ENCODE peak calls at places on chromosomes 3 and 15, in six cellular contexts. L is breast epithelium, Z is fibroblast of mammary gland, M is MM.1S, K is psoas muscle, J is cardiac fibroblast. B is an unnamed sample.

GRCh38 chr3:53278667-53279066 is 22.8 kb upstream of the TKT start:
- DNase-seq in J (no peak), Z (no peak), L (no peak), K (no peak), M (no peak), B (no peak)

GRCh38 chr3:126777366-126777765 is 73.3 kb downstream of the CHCHD6 start:
- DNase-seq in M (no peak), J (no peak), K (no peak), Z (no peak), L (no peak), B (no peak)

GRCh38 chr15:97961067-97961954 is 808 bp downstream of the ARRDC4 start:
- DNase-seq in K (peak), J (peak), L (peak), Z (peak), M (peak), B (peak)

GRCh38 chr3:189235214-189235613 is 63.4 kb downstream of the TPRG1 start:
- DNase-seq in M (no peak), J (no peak), Z (no peak), K (no peak), L (no peak), B (no peak)

GRCh38 chr3:96753124-96753523 is 61.3 kb upstream of the EPHA6 start:
- DNase-seq in M (no peak), L (no peak), Z (no peak), J (no peak), K (no peak), B (no peak)

GRCh38 chr15:57784081-57784488 is 77.6 kb downstream of the POLR2M start:
- DNase-seq in J (peak), M (no peak), K (peak), Z (peak), L (no peak), B (no peak)

GRCh38 chr3:122774564-122774963 is 19.1 kb downstream of the HSPBAP1 start:
- DNase-seq in L (no peak), Z (peak), K (no peak), J (no peak), M (peak), B (no peak)

GRCh38 chr3:104715972-104716371 is 650.7 kb upstream of the ALCAM start:
- DNase-seq in L (no peak), M (no peak), Z (no peak), J (no peak), K (no peak), B (no peak)

GRCh38 chr3:134029256-134029733 is 430 bp downstream of the SLCO2A1 start:
- DNase-seq in L (no peak), J (peak), Z (no peak), K (no peak), M (no peak), B (no peak)

GRCh38 chr3:157026091-157026490 is 133.9 kb downstream of the CCNL1 start:
- DNase-seq in M (no peak), K (no peak), L (no peak), J (no peak), Z (no peak), B (peak)

GRCh38 chr3:179837374-179837773 is 184.5 kb downstream of the USP13 start:
- DNase-seq in K (no peak), J (peak), L (no peak), Z (peak), M (no peak), B (no peak)

GRCh38 chr15:39783244-39783820 is 691 bp upstream of the FSIP1 start:
- DNase-seq in K (no peak), L (no peak), J (no peak), M (peak), Z (no peak), B (no peak)

GRCh38 chr3:182124716-182125115 is 413.0 kb downstream of the SOX2 start:
- DNase-seq in L (no peak), K (no peak), M (no peak), Z (no peak), J (no peak), B (no peak)

GRCh38 chr3:54660599-54661210 is 267.2 kb downstream of the LRTM1 start:
- DNase-seq in Z (no peak), M (no peak), K (peak), J (peak), L (no peak), B (no peak)

GRCh38 chr3:53264718-53265117 is 8.9 kb upstream of the TKT start:
- DNase-seq in K (peak), J (no peak), Z (no peak), M (no peak), L (no peak), B (no peak)

GRCh38 chr15:78716651-78717050 is 75.6 kb upstream of the CHRNB4 start:
- DNase-seq in M (no peak), J (no peak), L (no peak), Z (peak), K (no peak), B (no peak)

GRCh38 chr3:37546876-37547275 is 314.8 kb upstream of the CTDSPL start:
- DNase-seq in J (peak), Z (peak), M (no peak), L (no peak), K (no peak), B (no peak)

GRCh38 chr3:177333535-177334495 is 136.5 kb upstream of the TBL1XR1 start:
- DNase-seq in Z (no peak), M (no peak), J (peak), L (no peak), K (peak), B (no peak)

GRCh38 chr3:136283627-136284026 is 33.5 kb downstream of the PCCB start:
- DNase-seq in Z (peak), M (no peak), L (no peak), J (no peak), K (no peak), B (no peak)

GRCh38 chr15:57306305-57306943 is 69.9 kb upstream of the CGNL1 start:
- DNase-seq in L (peak), J (peak), M (peak), Z (peak), K (peak), B (no peak)

GRCh38 chr3:473284-473800 is 276.8 kb downstream of the CHL1 start:
- DNase-seq in L (no peak), M (no peak), Z (no peak), K (no peak), J (no peak), B (no peak)

GRCh38 chr3:197549261-197549885 is 6.4 kb downstream of the BDH1 start:
- DNase-seq in K (no peak), L (no peak), J (no peak), M (no peak), Z (no peak), B (no peak)

GRCh38 chr3:159263750-159264561 is 462.1 kb downstream of the MFSD1 start:
- DNase-seq in L (no peak), K (no peak), J (peak), Z (peak), M (peak), B (no peak)

GRCh38 chr15:66592505-66593218 is 26.9 kb upstream of the LCTL start:
- DNase-seq in L (no peak), K (no peak), Z (no peak), J (peak), M (no peak), B (no peak)

GRCh38 chr3:114218006-114218405 is 19.4 kb downstream of the ZNF80 start:
- DNase-seq in M (no peak), J (peak), K (no peak), Z (no peak), L (no peak), B (no peak)

GRCh38 chr3:98972155-98972554 is 70.7 kb upstream of the DCBLD2 start:
- DNase-seq in K (no peak), L (no peak), Z (peak), M (no peak), J (peak), B (no peak)

GRCh38 chr3:44862221-44862637 is 517 bp downstream of the TMEM42 start:
- DNase-seq in K (no peak), M (peak), Z (peak), J (no peak), L (no peak), B (no peak)

GRCh38 chr3:12135029-12135634 is 23.6 kb downstream of the TIMP4 start:
- DNase-seq in L (peak), J (peak), Z (peak), K (peak), M (peak), B (no peak)

GRCh38 chr3:12136371-12136770 is 22.3 kb downstream of the TIMP4 start:
- DNase-seq in M (no peak), L (no peak), K (no peak), Z (no peak), J (no peak), B (no peak)

GRCh38 chr3:12139111-12139511 is 19.6 kb downstream of the TIMP4 start:
- DNase-seq in Z (peak), K (no peak), M (no peak), L (no peak), J (peak), B (no peak)

GRCh38 chr3:12141350-12141749 is 17.4 kb downstream of the TIMP4 start:
- DNase-seq in K (no peak), Z (no peak), J (no peak), L (no peak), M (no peak), B (no peak)

DNA sequence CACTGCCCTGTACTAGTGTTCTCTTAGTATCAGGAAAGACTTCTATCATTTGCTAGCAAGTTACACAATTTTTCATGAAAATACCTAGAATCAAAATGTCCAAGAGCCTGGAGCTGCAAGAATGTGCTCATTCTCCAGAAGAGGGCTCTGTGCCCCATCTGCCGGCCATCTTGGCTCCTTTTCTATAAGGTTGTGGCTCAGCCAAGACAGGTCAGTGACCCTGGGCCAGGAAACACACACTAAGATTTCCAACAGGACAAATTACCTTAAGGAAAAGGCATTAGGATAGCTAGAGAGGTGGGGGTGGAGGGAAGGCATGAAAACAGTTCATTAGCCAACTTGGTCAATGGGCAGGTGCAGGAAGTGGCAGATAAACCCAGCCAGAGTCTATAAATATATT is 20.7 kb downstream of the TIMP4 start:
- DNase-seq in L (no peak), K (no peak), J (peak), M (peak), Z (peak), B (no peak)
- TF ChIP-seq CTCF in L (no peak), K (peak), J (peak), M (peak), Z (peak), B (peak)

DNA sequence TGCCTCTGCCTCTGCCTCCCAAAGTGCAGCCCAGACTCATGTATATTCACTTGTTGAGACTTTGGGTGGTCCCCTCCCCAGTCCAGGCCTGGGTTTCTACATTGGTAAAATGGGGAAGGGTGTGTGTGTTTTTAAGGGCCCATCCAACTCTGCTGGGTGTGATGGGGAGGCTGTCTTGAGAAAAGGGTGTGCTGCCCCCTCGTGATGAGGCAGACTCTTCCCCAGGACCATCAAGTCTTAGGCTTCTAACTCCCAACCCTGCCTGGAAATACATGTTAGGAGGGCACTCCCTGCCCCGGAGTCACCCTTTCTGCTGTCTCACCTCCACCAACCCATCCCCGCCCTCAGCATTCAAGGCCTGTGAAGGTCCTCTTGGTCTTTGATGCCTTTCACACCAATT is 4.4 kb upstream of the PTPN23 start:
- DNase-seq in K (no peak), M (no peak), L (no peak), J (no peak), Z (no peak), B (no peak)
- TF ChIP-seq CTCF in K (no peak), M (no peak), L (no peak), J (no peak), Z (no peak), B (no peak)

GRCh38 chr15:99062226-99062625 is 42.7 kb upstream of the SYNM start:
- DNase-seq in Z (no peak), J (no peak), K (no peak), L (no peak), M (no peak), B (no peak)

GRCh38 chr15:99057697-99058420 is 47.0 kb upstream of the SYNM start:
- DNase-seq in Z (no peak), J (no peak), M (no peak), L (no peak), K (peak), B (no peak)

GRCh38 chr15:99057020-99057419 is 47.9 kb upstream of the SYNM start:
- DNase-seq in K (peak), L (no peak), M (no peak), Z (no peak), J (no peak), B (no peak)

GRCh38 chr15:99058421-99058870 is 46.4 kb upstream of the SYNM start:
- DNase-seq in J (no peak), M (no peak), Z (peak), K (peak), L (no peak), B (no peak)

DNA sequence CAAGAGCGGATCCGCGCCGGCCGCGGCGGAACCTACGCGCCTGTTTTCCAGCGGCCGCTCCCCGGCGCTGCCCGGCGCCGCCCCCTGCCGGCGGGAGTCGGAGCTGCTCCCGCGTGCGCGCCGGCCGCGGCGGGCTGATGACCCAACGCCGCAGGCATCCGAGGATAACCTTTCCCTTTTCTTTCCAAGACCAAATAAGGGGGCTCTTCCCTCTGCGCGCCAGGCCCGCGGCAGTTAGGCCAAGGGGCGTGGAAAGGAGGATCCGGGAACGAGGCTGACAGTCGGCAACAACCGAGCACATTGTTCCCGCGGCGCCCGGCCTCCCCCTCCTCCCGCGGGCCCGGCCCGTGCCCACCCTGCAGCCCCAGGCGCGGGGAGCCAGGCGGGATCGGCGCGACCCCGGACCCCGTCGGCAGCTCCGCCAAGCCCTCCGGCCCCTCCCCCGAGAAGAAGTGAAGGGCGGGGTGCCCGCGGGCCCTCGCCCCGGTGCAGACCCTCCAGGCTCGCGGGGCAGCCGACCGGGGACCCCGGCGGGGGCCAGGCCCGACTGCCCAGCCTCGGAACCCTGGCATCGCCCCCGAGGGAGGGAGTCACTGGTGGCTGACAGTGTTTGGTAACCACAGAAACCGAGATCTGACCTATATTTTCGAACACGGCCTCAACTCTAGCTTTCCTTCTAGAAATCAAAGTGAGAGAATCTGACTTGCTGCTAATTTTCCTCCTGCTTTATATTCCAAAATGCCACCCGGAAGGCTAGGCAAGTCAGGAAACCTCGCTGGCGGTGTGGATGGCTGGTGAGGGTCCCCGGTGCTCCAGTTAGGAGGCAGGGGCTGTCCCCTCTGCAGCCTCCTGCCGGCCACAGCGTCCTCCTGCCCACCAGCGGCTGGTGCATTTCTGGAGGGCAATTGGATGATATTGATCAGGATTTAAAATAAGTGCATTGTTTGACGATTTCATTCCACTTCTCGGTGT is 45.6 kb upstream of the SYNM start:
- DNase-seq in Z (peak), L (peak), M (peak), K (peak), J (peak), B (no peak)
- TF ChIP-seq CTCF in Z (peak), L (peak), M (peak), K (peak), J (peak), B (peak)

DNA sequence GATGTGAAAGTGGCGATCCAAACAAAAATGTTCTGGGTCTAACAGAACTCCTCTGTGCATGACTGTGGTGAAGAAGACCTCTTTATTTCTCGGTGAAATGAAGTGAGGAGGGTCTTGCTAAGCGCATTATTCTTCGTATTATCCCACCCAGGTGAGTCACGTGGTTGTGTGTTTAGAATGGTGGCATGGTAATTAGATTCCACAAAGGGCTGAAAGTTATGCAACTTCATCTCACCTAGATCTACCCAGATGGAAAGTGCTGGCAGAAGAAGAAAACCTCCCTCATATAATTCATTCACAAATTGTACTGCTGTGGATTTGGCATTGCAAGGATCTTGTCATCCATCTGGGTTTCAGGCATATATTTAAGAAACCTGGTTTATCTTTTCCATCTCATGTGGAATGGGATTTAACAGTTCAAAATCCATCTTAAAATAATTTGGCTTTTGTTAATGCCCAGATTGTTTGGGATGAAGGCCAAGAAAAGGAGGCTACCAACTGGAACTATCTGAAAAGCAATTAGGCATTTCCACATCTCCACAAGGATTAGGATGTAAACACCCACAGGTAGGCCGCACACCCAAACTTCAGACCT is 175.3 kb downstream of the PLCL2 start:
- DNase-seq in Z (no peak), L (no peak), K (no peak), J (no peak), M (no peak), B (no peak)
- TF ChIP-seq CTCF in Z (no peak), L (no peak), K (no peak), J (no peak), M (no peak), B (no peak)

GRCh38 chr3:23834082-23834870 is 28.5 kb downstream of the UBE2E1 start:
- DNase-seq in L (no peak), J (peak), K (no peak), M (no peak), Z (no peak), B (no peak)
- TF ChIP-seq CTCF in L (no peak), J (peak), K (peak), M (peak), Z (peak), B (peak)

GRCh38 chr15:38564557-38565286 is at the start of gene RASGRP1:
- DNase-seq in K (peak), Z (peak), L (no peak), J (peak), M (peak), B (no peak)
- TF ChIP-seq CTCF in K (peak), Z (no peak), L (no peak), J (no peak), M (peak), B (no peak)

GRCh38 chr3:141965471-141965870 is 89.0 kb downstream of the ATP1B3 start:
- DNase-seq in Z (no peak), K (no peak), L (no peak), J (no peak), M (no peak), B (no peak)

GRCh38 chr3:141959531-141959920 is 83.1 kb downstream of the ATP1B3 start:
- DNase-seq in K (no peak), M (no peak), L (no peak), J (no peak), Z (no peak), B (no peak)

GRCh38 chr3:141959921-141960554 is 83.6 kb downstream of the ATP1B3 start:
- DNase-seq in K (no peak), M (no peak), J (peak), Z (peak), L (no peak), B (no peak)

GRCh38 chr3:141963301-141963700 is 86.9 kb downstream of the ATP1B3 start:
- DNase-seq in M (no peak), Z (peak), L (no peak), J (no peak), K (no peak), B (no peak)

DNA sequence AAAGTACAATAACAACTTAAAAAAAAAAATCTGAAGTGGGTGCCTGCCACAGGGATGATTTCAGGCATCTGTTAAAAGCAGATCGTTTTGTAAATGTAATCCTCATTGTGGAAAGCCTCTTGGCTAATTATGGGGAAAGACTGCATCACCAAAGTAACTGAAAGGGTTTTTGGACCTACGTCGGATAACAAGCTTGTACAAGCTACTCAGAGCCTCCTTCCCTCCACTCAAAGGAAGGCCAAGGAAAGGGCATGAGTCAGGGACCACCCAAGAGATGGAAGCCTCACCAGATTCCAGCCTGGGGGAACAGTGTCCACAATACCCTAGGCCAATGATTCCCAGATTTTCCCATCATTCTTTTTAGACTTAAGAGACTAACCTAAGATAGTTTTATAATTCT is 84.3 kb downstream of the ATP1B3 start:
- DNase-seq in M (no peak), K (no peak), Z (peak), J (peak), L (no peak), B (no peak)
- TF ChIP-seq CTCF in M (no peak), K (no peak), Z (no peak), J (no peak), L (no peak), B (no peak)

GRCh38 chr3:173876476-173876875 is 478.9 kb downstream of the NLGN1 start:
- DNase-seq in K (no peak), Z (peak), L (no peak), M (no peak), J (no peak), B (no peak)
- TF ChIP-seq CTCF in K (no peak), Z (peak), L (no peak), M (peak), J (peak), B (peak)

GRCh38 chr15:95409924-95410323 is 920.6 kb upstream of the NR2F2 start:
- DNase-seq in K (no peak), J (peak), Z (no peak), L (no peak), M (no peak), B (no peak)
- TF ChIP-seq CTCF in K (no peak), J (no peak), Z (no peak), L (no peak), M (no peak), B (no peak)